ENCODE peak calls at places on chromosomes 13 and 19, in nine cellular contexts. O, I, X, G, V, U, E, J and C are unnamed samples.
A peak's percentile ranks its signal among the peaks of the same experiment; 100 is the strongest.

GRCh38 chr19:1106841-1107654 is 3.3 kb downstream of the GPX4 start:
- DNase-seq in E (no peak), J (peak; percentile 71), X (peak; percentile 79), O (no peak), G (no peak), V (no peak), U (no peak), I (no peak), C (no peak)

GRCh38 chr13:33180009-33180804 is 105.3 kb downstream of the STARD13 start:
- DNase-seq in E (no peak), J (peak; percentile 29), X (no peak), O (no peak), G (no peak), V (no peak), U (no peak), I (no peak), C (peak; percentile 14)

GRCh38 chr13:28564030-28564429 is 69.1 kb upstream of the FLT1 start:
- DNase-seq in E (no peak), U (no peak), O (no peak), G (no peak), J (peak; percentile 26), V (no peak), X (no peak), I (no peak), C (no peak)

GRCh38 chr19:46898731-46899130 is 37.9 kb downstream of the ARHGAP35 start:
- DNase-seq in J (peak; percentile 31), V (no peak), X (peak; percentile 75), E (no peak), I (no peak), U (peak; percentile 36), O (no peak), G (peak; percentile 75), C (no peak)

GRCh38 chr13:74633734-74634133 is 499.5 kb upstream of the KLF12 start:
- DNase-seq in I (no peak), G (no peak), V (no peak), J (no peak), X (no peak), O (no peak), E (no peak), U (no peak), C (no peak)

GRCh38 chr19:43984687-43985000 is 656 bp downstream of the ZNF155 start:
- DNase-seq in X (no peak), O (no peak), J (no peak), U (no peak), V (no peak), G (no peak), I (peak; percentile 43), E (no peak), C (no peak)

GRCh38 chr19:17471410-17472125 is 1.2 kb downstream of the SLC27A1 start:
- DNase-seq in V (no peak), O (no peak), I (no peak), J (no peak), X (no peak), G (no peak), E (no peak), U (no peak), C (no peak)

GRCh38 chr19:12610540-12611360 is at the start of the genes ZNF490 and ZNF791:
- DNase-seq in I (peak; percentile 96), J (peak; percentile 97), E (peak; percentile 99), O (peak; percentile 98), V (peak; percentile 97), X (peak; percentile 98), G (peak; percentile 99), U (peak; percentile 93), C (peak; percentile 91)

GRCh38 chr19:3285647-3286176 is 61.3 kb downstream of the CELF5 start:
- DNase-seq in I (peak; percentile 98), G (no peak), O (no peak), E (no peak), J (no peak), V (peak; percentile 87), X (peak; percentile 28), U (no peak), C (no peak)

GRCh38 chr13:27913116-27913515 is 6.7 kb upstream of the PDX1 start:
- DNase-seq in I (no peak), U (no peak), E (no peak), O (no peak), V (no peak), G (no peak), X (no peak), J (no peak), C (no peak)

GRCh38 chr13:44855860-44856259 is 133.4 kb downstream of the NUFIP1 start:
- DNase-seq in X (no peak), I (no peak), G (no peak), U (no peak), O (no peak), J (no peak), V (no peak), E (no peak), C (no peak)

GRCh38 chr19:14517840-14518505 is at the start of gene DNAJB1:
- DNase-seq in G (peak; percentile 70), I (no peak), J (peak; percentile 84), X (peak; percentile 85), O (peak; percentile 77), V (no peak), U (no peak), E (peak; percentile 88), C (no peak)

GRCh38 chr13:57611956-57612355 is 19.6 kb upstream of the PCDH17 start:
- DNase-seq in G (no peak), O (no peak), I (no peak), V (no peak), E (no peak), U (no peak), J (no peak), X (no peak), C (no peak)

GRCh38 chr19:5154799-5155426 is 185.7 kb downstream of the PTPRS start:
- DNase-seq in V (no peak), E (no peak), O (no peak), U (no peak), I (no peak), G (no peak), J (no peak), X (no peak), C (no peak)

GRCh38 chr13:113764793-113765190 is 5.8 kb downstream of the TMEM255B start:
- DNase-seq in V (no peak), E (no peak), U (no peak), X (no peak), G (no peak), I (no peak), J (no peak), O (no peak), C (no peak)

GRCh38 chr19:57004418-57004817 is 115.4 kb upstream of the USP29 start:
- DNase-seq in O (no peak), J (no peak), E (no peak), I (no peak), U (no peak), V (no peak), X (no peak), G (no peak), C (no peak)